ENCODE peak calls at places on chromosomes 11 and 22, in seven cellular contexts. R is stomach, F is fibroblast of lung, P is mesenchymal stem cell, H is pancreas, N is transverse colon, O is GM23338. W is an unnamed sample.

GRCh38 chr11:127042445-127042844 is 41.9 kb upstream of the KIRREL3 start:
- DNase-seq in H (no peak), P (no peak), N (no peak), O (no peak), R (no peak), F (peak; percentile 69), W (no peak)

GRCh38 chr22:48920776-48921241 is 906.9 kb downstream of the BRD1 start:
- DNase-seq in O (no peak), H (no peak), P (no peak), N (no peak), R (peak; percentile 17), F (no peak), W (no peak)

GRCh38 chr22:25623310-25623734 is 58.8 kb downstream of the GRK3 start:
- DNase-seq in H (no peak), F (no peak), P (no peak), N (no peak), R (no peak), O (no peak), W (no peak)

GRCh38 chr11:31601635-31602282 is 92.2 kb downstream of the ELP4 start:
- DNase-seq in F (no peak), R (no peak), H (no peak), P (no peak), O (peak; percentile 41), N (no peak), W (no peak)

GRCh38 chr11:128904872-128905344 is 13.8 kb downstream of the KCNJ5 start:
- DNase-seq in H (peak; percentile 71), P (peak; percentile 29), F (peak; percentile 68), N (peak; percentile 55), R (no peak), O (peak; percentile 44), W (no peak)

GRCh38 chr11:44320289-44320973 is 10.5 kb upstream of the ALX4 start:
- DNase-seq in F (no peak), P (no peak), R (no peak), O (no peak), H (no peak), N (no peak), W (no peak)

GRCh38 chr22:25395468-25395867 is 169.0 kb upstream of the GRK3 start:
- DNase-seq in P (no peak), N (no peak), F (no peak), O (no peak), H (no peak), R (no peak), W (peak; percentile 28)

GRCh38 chr11:68457898-68458249 is 2.7 kb upstream of the PPP6R3 start:
- DNase-seq in O (no peak), H (peak; percentile 49), R (no peak), P (no peak), N (peak; percentile 55), F (no peak), W (no peak)

GRCh38 chr11:29634248-29634647 is 382.6 kb downstream of the KCNA4 start:
- DNase-seq in R (no peak), F (no peak), O (peak; percentile 27), P (no peak), H (no peak), N (no peak), W (no peak)

GRCh38 chr11:109940816-109941215 is 152.4 kb upstream of the ZC3H12C start:
- DNase-seq in N (no peak), H (no peak), F (peak; percentile 89), R (no peak), O (no peak), P (peak; percentile 97), W (no peak)

GRCh38 chr11:36257351-36257750 is 31.9 kb downstream of the COMMD9 start:
- DNase-seq in P (peak; percentile 63), O (no peak), N (no peak), F (no peak), R (no peak), H (no peak), W (no peak)

GRCh38 chr11:35622070-35622469 is 3.8 kb downstream of the FJX1 start:
- DNase-seq in O (peak; percentile 70), H (no peak), P (peak; percentile 49), R (no peak), F (peak; percentile 92), N (no peak), W (no peak)

GRCh38 chr22:49768961-49769690 is 58.5 kb downstream of the BRD1 start:
- DNase-seq in H (peak; percentile 58), F (peak; percentile 40), P (peak; percentile 23), R (no peak), N (peak; percentile 7), O (no peak), W (no peak)

DNA sequence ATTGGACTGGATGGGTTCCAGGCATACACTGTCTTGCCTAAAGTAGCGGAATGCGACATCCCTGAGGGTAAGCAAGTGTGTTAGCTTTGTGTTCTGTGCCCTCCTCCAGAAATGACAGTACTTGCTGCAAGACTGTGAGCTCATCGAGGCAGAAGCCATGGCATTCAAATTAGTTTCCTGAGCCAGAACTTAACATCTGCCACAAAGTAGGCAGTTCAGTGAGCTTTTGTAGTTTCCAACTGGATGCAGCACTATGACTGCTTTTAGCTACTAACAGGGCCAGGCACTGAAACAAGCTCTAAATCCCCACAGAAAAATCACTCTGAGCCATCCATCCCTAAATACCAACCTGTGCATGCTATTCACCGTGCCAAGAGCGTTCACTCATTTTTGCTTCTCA is 1.2 kb upstream of the FAR1 start:
- DNase-seq in N (no peak), F (peak; percentile 48), O (no peak), P (no peak), R (no peak), H (no peak), W (no peak)
- H3K4me1 ChIP-seq in N (peaks cover 57% of the 10 kb centered on the region), F (no peaks in the 10 kb centered on the region), O (peaks cover 27% of the 10 kb centered on the region), P (peaks cover 7% of the 10 kb centered on the region), R (peaks cover 17% of the 10 kb centered on the region), H (no peaks in the 10 kb centered on the region), W (peaks cover 29% of the 10 kb centered on the region)

GRCh38 chr11:119267645-119268044 is 49.3 kb downstream of the MCAM start:
- DNase-seq in O (no peak), F (no peak), H (no peak), R (no peak), P (no peak), N (no peak), W (no peak)

GRCh38 chr11:119266063-119266462 is 50.9 kb downstream of the MCAM start:
- DNase-seq in F (no peak), O (no peak), R (no peak), N (no peak), H (no peak), P (no peak), W (no peak)

GRCh38 chr11:119263352-119263940 is 53.5 kb downstream of the MCAM start:
- DNase-seq in P (peak; percentile 61), N (no peak), R (no peak), F (peak; percentile 26), H (no peak), O (no peak), W (no peak)

GRCh38 chr11:119262668-119263351 is 54.1 kb downstream of the MCAM start:
- DNase-seq in F (peak; percentile 46), O (no peak), P (peak; percentile 74), N (no peak), H (no peak), R (no peak), W (no peak)

GRCh38 chr11:119266517-119267255 is 50.2 kb downstream of the MCAM start:
- DNase-seq in R (no peak), O (no peak), P (no peak), H (no peak), F (no peak), N (no peak), W (no peak)
- H3K4me1 ChIP-seq in R (no peaks in the 10 kb centered on the region), O (peaks cover 4% of the 10 kb centered on the region), P (peaks cover 3% of the 10 kb centered on the region), H (no peaks in the 10 kb centered on the region), F (peaks cover 2% of the 10 kb centered on the region), N (peaks cover 42% of the 10 kb centered on the region), W (peaks cover 11% of the 10 kb centered on the region)

GRCh38 chr11:86206296-86206695 is 38.3 kb upstream of the EED start:
- DNase-seq in F (no peak), R (no peak), P (no peak), N (no peak), O (no peak), H (no peak), W (no peak)
- H3K4me1 ChIP-seq in F (peaks cover 6% of the 10 kb centered on the region), R (no peaks in the 10 kb centered on the region), P (no peaks in the 10 kb centered on the region), N (peaks cover 12% of the 10 kb centered on the region), O (no peaks in the 10 kb centered on the region), H (no peaks in the 10 kb centered on the region), W (peaks cover 38% of the 10 kb centered on the region)

GRCh38 chr22:20138868-20139267 is 7.3 kb downstream of the ZDHHC8 start:
- DNase-seq in N (no peak), R (no peak), P (no peak), O (no peak), F (no peak), H (no peak), W (no peak)

GRCh38 chr22:20137113-20137512 is 5.5 kb downstream of the ZDHHC8 start:
- DNase-seq in F (no peak), R (no peak), O (no peak), N (no peak), P (no peak), H (no peak), W (no peak)

GRCh38 chr22:20138417-20138738 is 6.8 kb downstream of the ZDHHC8 start:
- DNase-seq in O (no peak), H (no peak), F (no peak), R (no peak), N (no peak), P (no peak), W (no peak)

GRCh38 chr22:20136603-20136873 is 4.9 kb downstream of the ZDHHC8 start:
- DNase-seq in R (no peak), P (no peak), O (no peak), F (no peak), N (no peak), H (no peak), W (no peak)

DNA sequence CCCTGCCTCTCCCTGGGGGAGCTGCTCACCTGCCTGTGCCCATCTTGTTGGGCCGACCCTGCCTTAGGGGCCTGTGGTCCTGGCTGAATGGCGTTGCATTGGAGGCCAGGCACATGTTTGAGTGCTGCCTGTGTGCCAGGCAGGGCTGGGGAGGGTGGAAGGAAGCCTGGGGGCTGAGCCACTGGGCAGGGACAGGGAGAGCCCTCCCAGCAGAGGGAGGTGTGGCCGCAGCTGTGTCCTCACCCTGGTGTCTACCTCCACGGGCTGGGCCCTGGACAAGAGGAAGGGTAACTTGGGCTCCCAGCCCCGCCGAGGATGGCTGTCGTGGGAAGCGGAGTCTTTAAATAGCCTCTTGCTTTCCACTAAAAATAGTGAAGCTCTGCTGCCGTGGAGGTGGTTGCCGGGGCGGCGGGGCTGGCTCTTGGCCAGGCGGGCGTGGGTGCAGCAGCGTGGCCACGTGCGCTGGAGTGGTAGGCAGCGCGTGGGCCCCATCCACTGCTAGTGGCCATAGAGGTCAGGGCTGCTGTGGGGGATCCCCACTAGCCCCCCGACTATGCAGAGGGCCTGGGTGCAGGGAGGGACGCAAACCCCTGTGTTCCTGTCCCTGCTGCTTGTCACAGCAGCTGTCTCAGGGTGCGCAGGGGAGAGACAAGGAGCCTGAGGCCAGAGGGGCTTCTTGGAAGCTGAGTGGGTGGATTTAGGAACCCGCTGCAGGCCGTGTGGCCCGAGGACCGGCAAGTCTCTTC is 6.2 kb downstream of the ZDHHC8 start:
- DNase-seq in P (no peak), H (no peak), R (no peak), O (no peak), N (no peak), F (no peak), W (no peak)
- H3K4me1 ChIP-seq in P (peaks cover 69% of the 10 kb centered on the region), H (no peaks in the 10 kb centered on the region), R (peaks cover 40% of the 10 kb centered on the region), O (no peaks in the 10 kb centered on the region), N (peaks cover 39% of the 10 kb centered on the region), F (peaks cover 1% of the 10 kb centered on the region), W (peaks cover 20% of the 10 kb centered on the region)

GRCh38 chr22:39965749-39966148 is 5.6 kb downstream of the TMA7B start:
- DNase-seq in O (no peak), F (no peak), P (no peak), H (no peak), R (no peak), N (no peak), W (no peak)
- H3K4me1 ChIP-seq in O (peaks cover 4% of the 10 kb centered on the region), F (peaks cover 3% of the 10 kb centered on the region), P (peaks cover 14% of the 10 kb centered on the region), H (no peaks in the 10 kb centered on the region), R (peaks cover 9% of the 10 kb centered on the region), N (peaks cover 20% of the 10 kb centered on the region), W (peaks cover 23% of the 10 kb centered on the region)

GRCh38 chr11:103894034-103894433 is 142.4 kb upstream of the DDI1 start:
- DNase-seq in F (no peak), N (no peak), P (no peak), O (no peak), H (no peak), R (no peak), W (no peak)
- H3K4me1 ChIP-seq in F (no peaks in the 10 kb centered on the region), N (no peaks in the 10 kb centered on the region), P (peaks cover 3% of the 10 kb centered on the region), O (no peaks in the 10 kb centered on the region), H (no peaks in the 10 kb centered on the region), R (no peaks in the 10 kb centered on the region), W (no peaks in the 10 kb centered on the region)

W was measured in heart left ventricle.